ENCODE peak calls at places on chromosomes 4 and X, in ten cellular contexts. P, O, X, L, H, V, K, W, G and M are unnamed samples.

GRCh38 chrX:69020316-69020715 is 144.9 kb downstream of the PJA1 start:
- DNase-seq in P (no peak), O (no peak), X (no peak), L (no peak), H (no peak), V (no peak), K (no peak), W (no peak), G (no peak), M (no peak)

GRCh38 chrX:49043220-49043986 is at the start of gene TFE3:
- DNase-seq in P (peak), O (peak), X (peak), L (peak), H (peak), V (peak), K (peak), W (peak), G (peak), M (peak)

GRCh38 chr4:23135792-23136645 is 443.3 kb downstream of the GBA3 start:
- DNase-seq in P (no peak), O (peak), X (no peak), L (peak), H (no peak), V (peak), K (no peak), W (no peak), G (no peak), M (peak)

GRCh38 chr4:52889354-52889753 is 27.2 kb downstream of the RASL11B start:
- DNase-seq in P (no peak), O (no peak), X (no peak), L (no peak), H (no peak), V (no peak), K (no peak), W (no peak), G (no peak), M (no peak)

GRCh38 chr4:167622481-167623240 is 388.4 kb upstream of the SPOCK3 start:
- DNase-seq in P (no peak), O (peak), X (no peak), L (peak), H (no peak), V (peak), K (no peak), W (peak), G (peak), M (peak)

GRCh38 chrX:55026143-55026542 is 4.6 kb downstream of the ALAS2 start:
- DNase-seq in P (no peak), O (peak), X (no peak), L (no peak), H (no peak), V (no peak), K (no peak), W (no peak), G (no peak), M (no peak)

GRCh38 chr4:85725727-85726170 is 250.8 kb downstream of the ARHGAP24 start:
- DNase-seq in P (peak), O (peak), X (peak), L (no peak), H (peak), V (no peak), K (no peak), W (peak), G (peak), M (no peak)

GRCh38 chrX:14697453-14697852 is 168.1 kb downstream of the GLRA2 start:
- DNase-seq in P (peak), O (peak), X (no peak), L (no peak), H (no peak), V (peak), K (no peak), W (no peak), G (peak), M (peak)

GRCh38 chr4:148998719-148999118 is 556.5 kb upstream of the NR3C2 start:
- DNase-seq in P (no peak), O (peak), X (no peak), L (peak), H (no peak), V (peak), K (no peak), W (no peak), G (no peak), M (no peak)

GRCh38 chr4:163493643-163494359 is 689 bp upstream of the TMA16 start:
- DNase-seq in P (peak), O (no peak), X (no peak), L (no peak), H (peak), V (no peak), K (no peak), W (peak), G (no peak), M (peak)

GRCh38 chr4:10226756-10227155 is 110.2 kb upstream of the WDR1 start:
- DNase-seq in P (no peak), O (no peak), X (no peak), L (no peak), H (no peak), V (no peak), K (no peak), W (no peak), G (no peak), M (no peak)

GRCh38 chr4:146442801-146443200 is 78.9 kb downstream of the SLC10A7 start:
- DNase-seq in P (no peak), O (peak), X (no peak), L (peak), H (no peak), V (peak), K (no peak), W (no peak), G (no peak), M (no peak)

GRCh38 chr4:151484396-151485102 is 75.6 kb downstream of the FHIP1A start:
- DNase-seq in P (no peak), O (peak), X (no peak), L (peak), H (no peak), V (peak), K (no peak), W (no peak), G (peak), M (no peak)

GRCh38 chr4:37549003-37549402 is 137.2 kb downstream of the RELL1 start:
- DNase-seq in P (no peak), O (peak), X (no peak), L (peak), H (no peak), V (peak), K (no peak), W (no peak), G (no peak), M (no peak)

GRCh38 chr4:84529169-84529751 is 30.2 kb upstream of the NKX6-1 start:
- DNase-seq in P (no peak), O (peak), X (no peak), L (no peak), H (no peak), V (peak), K (no peak), W (no peak), G (no peak), M (no peak)

GRCh38 chrX:136953867-136954787 is 73.6 kb upstream of the RBMX start:
- DNase-seq in P (peak), O (peak), X (peak), L (peak), H (peak), V (peak), K (peak), W (peak), G (peak), M (peak)

GRCh38 chr4:106195435-106195950 is 120.5 kb downstream of the TBCK start:
- DNase-seq in P (no peak), O (no peak), X (no peak), L (no peak), H (no peak), V (no peak), K (no peak), W (no peak), G (no peak), M (no peak)

GRCh38 chrX:11908371-11908770 is 150.3 kb downstream of the MSL3 start:
- DNase-seq in P (no peak), O (peak), X (no peak), L (peak), H (no peak), V (peak), K (no peak), W (no peak), G (no peak), M (no peak)

GRCh38 chr4:89290727-89291126 is 16.9 kb downstream of the GPRIN3 start:
- DNase-seq in P (no peak), O (no peak), X (no peak), L (no peak), H (peak), V (peak), K (no peak), W (no peak), G (no peak), M (no peak)

GRCh38 chr4:111268769-111269414 is 646.0 kb upstream of the PITX2 start:
- DNase-seq in P (no peak), O (peak), X (no peak), L (peak), H (no peak), V (peak), K (no peak), W (no peak), G (no peak), M (no peak)

GRCh38 chr4:138911903-138912713 is 103.5 kb upstream of the NOCT start:
- DNase-seq in P (no peak), O (no peak), X (no peak), L (no peak), H (no peak), V (no peak), K (peak), W (no peak), G (no peak), M (peak)

GRCh38 chrX:74325130-74326059 is 21.4 kb downstream of the ZCCHC13 start:
- DNase-seq in P (no peak), O (no peak), X (no peak), L (no peak), H (no peak), V (no peak), K (no peak), W (no peak), G (no peak), M (no peak)

GRCh38 chr4:8696369-8697127 is 104.0 kb downstream of the CPZ start:
- DNase-seq in P (no peak), O (no peak), X (no peak), L (no peak), H (no peak), V (no peak), K (no peak), W (no peak), G (no peak), M (no peak)

DNA sequence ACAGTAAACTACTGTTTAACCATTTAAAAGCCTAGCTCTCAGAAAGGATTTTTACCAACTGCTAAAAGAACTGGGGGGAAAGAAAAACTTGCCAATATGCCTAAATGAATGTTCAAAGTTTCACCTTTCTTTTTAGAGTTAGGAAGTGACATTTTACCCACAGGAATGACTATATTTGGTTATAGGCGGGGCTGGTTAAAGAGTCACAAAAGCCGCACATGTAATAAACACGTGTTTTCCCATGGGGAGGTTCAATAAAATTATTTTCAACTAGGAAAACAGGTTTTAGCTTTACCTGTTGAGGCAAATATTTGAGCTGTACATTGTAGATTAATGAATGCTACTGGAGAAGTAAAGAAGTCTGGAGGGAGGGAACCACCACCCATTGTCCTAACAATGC is 41.6 kb upstream of the UGDH start:
- DNase-seq in P (no peak), O (no peak), X (no peak), L (no peak), H (no peak), V (no peak), K (no peak), W (no peak), G (no peak), M (no peak)
- H3K27ac ChIP-seq in P (no peak), O (no peak), X (no peak), L (no peak), H (no peak), V (no peak), K (no peak), W (no peak), G (no peak), M (peak)

GRCh38 chr4:152579916-152580315 is 44.0 kb upstream of the FBXW7 start:
- DNase-seq in P (no peak), O (no peak), X (no peak), L (no peak), H (no peak), V (no peak), K (no peak), W (no peak), G (no peak), M (no peak)

GRCh38 chr4:152578670-152579069 is 42.8 kb upstream of the FBXW7 start:
- DNase-seq in P (no peak), O (no peak), X (no peak), L (no peak), H (no peak), V (no peak), K (no peak), W (no peak), G (no peak), M (no peak)

GRCh38 chr4:152579107-152579764 is 43.3 kb upstream of the FBXW7 start:
- DNase-seq in P (no peak), O (no peak), X (no peak), L (no peak), H (no peak), V (no peak), K (no peak), W (no peak), G (no peak), M (no peak)

GRCh38 chr4:152585036-152585439 is 49.1 kb upstream of the FBXW7 start:
- DNase-seq in P (no peak), O (peak), X (no peak), L (no peak), H (no peak), V (no peak), K (no peak), W (no peak), G (no peak), M (no peak)

GRCh38 chr4:152581536-152582160 is 45.8 kb upstream of the FBXW7 start:
- DNase-seq in P (no peak), O (no peak), X (no peak), L (peak), H (no peak), V (no peak), K (no peak), W (no peak), G (no peak), M (no peak)
- TF ChIP-seq CTCF in P (no peak), O (no peak), X (no peak), L (peak), H (no peak), V (peak), K (no peak), W (no peak), G (no peak), M (no peak)

GRCh38 chr4:153782567-153782966 is 6.3 kb downstream of the SFRP2 start:
- DNase-seq in P (no peak), O (peak), X (no peak), L (no peak), H (no peak), V (no peak), K (no peak), W (no peak), G (no peak), M (no peak)
- H3K27ac ChIP-seq in P (no peak), O (no peak), X (no peak), L (no peak), H (no peak), V (peak), K (no peak), W (no peak), G (no peak), M (no peak)

GRCh38 chr4:173573286-173573685 is 43.3 kb upstream of the HAND2 start:
- DNase-seq in P (no peak), O (no peak), X (no peak), L (no peak), H (no peak), V (no peak), K (peak), W (no peak), G (no peak), M (no peak)

GRCh38 chr4:173575482-173576152 is 45.6 kb upstream of the HAND2 start:
- DNase-seq in P (no peak), O (no peak), X (no peak), L (no peak), H (no peak), V (no peak), K (no peak), W (no peak), G (no peak), M (no peak)

GRCh38 chr4:173571620-173572019 is 41.6 kb upstream of the HAND2 start:
- DNase-seq in P (no peak), O (no peak), X (no peak), L (no peak), H (no peak), V (no peak), K (no peak), W (no peak), G (no peak), M (no peak)

GRCh38 chr4:173572493-173573129 is 42.6 kb upstream of the HAND2 start:
- DNase-seq in P (no peak), O (no peak), X (no peak), L (no peak), H (no peak), V (no peak), K (no peak), W (no peak), G (no peak), M (no peak)

GRCh38 chr4:173573725-173574124 is 43.7 kb upstream of the HAND2 start:
- DNase-seq in P (no peak), O (no peak), X (no peak), L (no peak), H (no peak), V (no peak), K (no peak), W (no peak), G (no peak), M (no peak)
- TF ChIP-seq CTCF in P (no peak), O (no peak), X (no peak), L (no peak), H (no peak), V (no peak), K (no peak), W (no peak), G (no peak), M (no peak)

GRCh38 chr4:94819779-94820178 is 62.0 kb downstream of the BMPR1B start:
- DNase-seq in P (no peak), O (no peak), X (no peak), L (no peak), H (no peak), V (no peak), K (no peak), W (no peak), G (no peak), M (no peak)

GRCh38 chr4:94814237-94814636 is 56.5 kb downstream of the BMPR1B start:
- DNase-seq in P (no peak), O (peak), X (no peak), L (no peak), H (no peak), V (no peak), K (no peak), W (no peak), G (no peak), M (no peak)

DNA sequence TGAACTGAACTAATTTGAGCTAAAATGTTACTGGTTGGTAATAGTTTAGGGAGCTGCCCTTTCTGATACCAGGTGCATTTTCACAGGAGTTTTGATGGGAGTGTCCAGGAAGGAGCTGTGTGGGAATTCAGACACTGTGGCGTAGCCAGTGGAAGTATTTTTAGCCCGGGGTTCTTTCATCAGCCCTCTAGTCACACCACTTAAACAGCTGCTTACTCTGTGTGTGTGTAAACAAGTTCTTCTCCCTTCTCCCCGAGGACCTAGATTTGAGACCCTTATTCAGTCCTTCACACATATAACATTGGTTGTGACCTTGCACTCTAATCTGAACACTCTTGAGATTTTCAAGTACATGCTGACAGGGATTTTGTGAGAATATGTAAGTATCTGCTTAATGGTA is 61.6 kb downstream of the BMPR1B start:
- DNase-seq in P (no peak), O (no peak), X (no peak), L (no peak), H (no peak), V (no peak), K (no peak), W (no peak), G (no peak), M (no peak)
- H3K27ac ChIP-seq in P (no peak), O (no peak), X (no peak), L (no peak), H (no peak), V (no peak), K (no peak), W (no peak), G (no peak), M (no peak)

GRCh38 chrX:153969125-153969903 is 2.3 kb downstream of the HCFC1 start:
- DNase-seq in P (no peak), O (no peak), X (no peak), L (no peak), H (no peak), V (no peak), K (no peak), W (no peak), G (no peak), M (no peak)

GRCh38 chrX:153970398-153971123 is 1.1 kb downstream of the HCFC1 start:
- DNase-seq in P (no peak), O (peak), X (no peak), L (peak), H (peak), V (peak), K (peak), W (no peak), G (peak), M (peak)

GRCh38 chrX:153971124-153971631 is 440 bp downstream of the HCFC1 start:
- DNase-seq in P (peak), O (peak), X (peak), L (peak), H (peak), V (peak), K (peak), W (peak), G (peak), M (peak)

GRCh38 chrX:153968754-153969124 is 2.9 kb downstream of the HCFC1 start:
- DNase-seq in P (no peak), O (no peak), X (no peak), L (no peak), H (no peak), V (peak), K (no peak), W (no peak), G (no peak), M (no peak)

DNA sequence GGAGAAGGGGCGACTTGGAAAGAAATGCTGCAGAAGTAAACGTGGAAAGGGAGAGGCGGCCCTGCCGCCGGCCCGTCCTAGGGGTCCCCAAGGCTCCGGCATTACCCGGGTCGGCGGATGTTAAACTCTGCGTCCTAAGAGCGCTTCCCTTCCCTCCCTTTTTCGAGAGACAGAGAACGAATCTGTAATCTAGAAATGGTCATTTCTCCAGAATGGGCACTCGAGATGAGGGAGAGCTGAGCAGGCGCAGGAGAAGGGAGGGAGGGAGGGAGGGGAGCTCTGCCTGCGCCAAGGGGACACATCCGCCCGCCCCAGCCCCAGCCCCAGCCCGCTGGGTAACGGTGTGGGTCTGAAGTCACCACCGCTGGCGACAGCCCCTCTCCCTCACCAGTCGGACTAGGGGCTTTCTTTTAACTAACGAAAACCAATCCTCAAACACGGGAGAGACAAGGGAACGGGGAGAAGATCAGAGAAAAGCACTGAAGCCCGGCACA is 1.7 kb downstream of the HCFC1 start:
- DNase-seq in P (no peak), O (peak), X (peak), L (no peak), H (peak), V (no peak), K (no peak), W (no peak), G (peak), M (no peak)
- TF ChIP-seq CTCF in P (no peak), O (no peak), X (no peak), L (no peak), H (no peak), V (no peak), K (no peak), W (no peak), G (no peak), M (no peak)

GRCh38 chrX:10617186-10617963 is 3.0 kb downstream of the MID1 start:
- DNase-seq in P (no peak), O (no peak), X (no peak), L (no peak), H (no peak), V (no peak), K (no peak), W (no peak), G (no peak), M (no peak)
- H3K27ac ChIP-seq in P (no peak), O (no peak), X (no peak), L (peak), H (no peak), V (no peak), K (no peak), W (peak), G (no peak), M (peak)

GRCh38 chrX:64642482-64642881 is 247.2 kb upstream of the MTMR8 start:
- DNase-seq in P (no peak), O (no peak), X (no peak), L (no peak), H (no peak), V (no peak), K (no peak), W (no peak), G (no peak), M (no peak)
- TF ChIP-seq CTCF in P (no peak), O (no peak), X (no peak), L (peak), H (no peak), V (peak), K (no peak), W (no peak), G (no peak), M (no peak)

DNA sequence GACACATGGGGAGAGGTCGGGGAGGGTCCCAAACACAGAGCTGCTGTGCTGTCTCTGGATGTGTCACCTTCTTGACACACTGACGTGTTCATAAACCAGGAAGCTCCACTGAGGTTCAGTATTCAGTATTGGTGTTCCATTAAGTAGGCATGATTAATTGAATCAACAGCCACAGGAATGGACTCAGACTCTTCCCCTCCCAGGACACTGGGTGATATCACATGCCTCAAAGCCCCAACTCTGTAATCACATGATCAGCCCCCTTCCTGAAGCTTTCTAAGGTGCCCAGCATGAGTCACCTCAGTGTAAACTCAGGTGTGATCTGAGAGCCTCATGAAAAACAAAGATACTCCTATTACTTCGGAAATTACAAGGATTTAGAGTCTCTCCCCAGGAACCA is 21.1 kb upstream of the HNRNPD start:
- DNase-seq in P (no peak), O (no peak), X (no peak), L (no peak), H (no peak), V (no peak), K (no peak), W (no peak), G (no peak), M (no peak)
- H3K27ac ChIP-seq in P (no peak), O (no peak), X (no peak), L (no peak), H (no peak), V (no peak), K (no peak), W (no peak), G (no peak), M (no peak)